ENCODE peak calls at places on chromosomes 5 and 9, in eight cellular contexts. I is tibial nerve, W is pancreas, S is DMS153, T is brain microvascular endothelial cell, G is K562, Z is type B pancreatic cell, F is kidney tubule cell. N is an unnamed sample.

GRCh38 chr5:173245319-173246134 is 10.5 kb upstream of the NKX2-5 start:
- DNase-seq in G (peak), S (no peak), Z (no peak), W (no peak), T (no peak), F (no peak), I (no peak), N (no peak)

GRCh38 chr9:13266172-13266571 is 13.3 kb downstream of the MPDZ start:
- DNase-seq in G (no peak), F (no peak), Z (no peak), W (no peak), S (no peak), T (peak), I (no peak), N (no peak)

GRCh38 chr9:17322882-17323864 is 188.3 kb downstream of the CNTLN start:
- DNase-seq in Z (no peak), W (no peak), T (no peak), S (no peak), F (no peak), I (no peak), G (no peak), N (no peak)

GRCh38 chr5:159310492-159310891 is 19.8 kb downstream of the IL12B start:
- DNase-seq in F (peak), W (no peak), S (no peak), T (peak), Z (no peak), G (peak), I (no peak), N (peak)

GRCh38 chr5:125154321-125154811 is 407.9 kb upstream of the ZNF608 start:
- DNase-seq in S (no peak), G (no peak), F (no peak), T (no peak), Z (no peak), I (no peak), W (no peak), N (no peak)

GRCh38 chr9:33227741-33228140 is 12.2 kb upstream of the SPINK4 start:
- DNase-seq in F (no peak), Z (no peak), T (no peak), W (no peak), I (no peak), G (no peak), S (no peak), N (no peak)

GRCh38 chr9:136944094-136944518 is 432 bp downstream of the FBXW5 start:
- DNase-seq in F (no peak), W (peak), S (no peak), Z (no peak), G (no peak), T (no peak), I (peak), N (peak)

GRCh38 chr5:140966293-140967225 is at the start of gene PCDHAC2:
- DNase-seq in T (no peak), F (peak), Z (no peak), I (no peak), G (no peak), W (peak), S (peak), N (peak)

GRCh38 chr9:126661521-126662251 is 48.0 kb downstream of the LMX1B start:
- DNase-seq in Z (no peak), I (no peak), F (peak), G (no peak), S (no peak), T (no peak), W (peak), N (no peak)

GRCh38 chr5:10902145-10902544 is 141.1 kb upstream of the DAP start:
- DNase-seq in Z (no peak), S (no peak), I (no peak), G (no peak), W (no peak), T (peak), F (peak), N (no peak)

GRCh38 chr9:7154003-7154619 is 396.3 kb downstream of the KDM4C start:
- DNase-seq in G (peak), I (no peak), T (no peak), W (no peak), F (no peak), Z (no peak), S (no peak), N (no peak)

GRCh38 chr9:137310190-137311052 is 8.3 kb upstream of the NRARP start:
- DNase-seq in I (no peak), T (no peak), F (no peak), Z (no peak), G (no peak), W (peak), S (peak), N (no peak)

GRCh38 chr5:124948754-124949275 is 202.4 kb upstream of the ZNF608 start:
- DNase-seq in I (no peak), Z (no peak), S (no peak), F (no peak), G (no peak), T (no peak), W (no peak), N (no peak)

GRCh38 chr5:103499236-103499635 is 63.4 kb downstream of the NUDT12 start:
- DNase-seq in T (no peak), W (no peak), G (no peak), I (no peak), S (no peak), Z (no peak), F (no peak), N (no peak)

GRCh38 chr9:87792831-87793288 is 66.9 kb downstream of the CTSL start:
- DNase-seq in S (no peak), W (no peak), F (peak), G (peak), Z (no peak), T (peak), I (peak), N (peak)

GRCh38 chr5:57486206-57486605 is 3.6 kb upstream of the ACTBL2 start:
- DNase-seq in Z (no peak), W (no peak), S (no peak), I (no peak), G (no peak), F (no peak), T (no peak), N (no peak)

GRCh38 chr5:133806847-133807246 is 161.6 kb downstream of the C5orf15 start:
- DNase-seq in W (no peak), T (no peak), F (no peak), I (no peak), S (peak), Z (no peak), G (no peak), N (no peak)

GRCh38 chr5:10145922-10146321 is 103.8 kb downstream of the ATPSCKMT start:
- DNase-seq in Z (no peak), S (peak), T (peak), F (peak), I (no peak), G (peak), W (no peak), N (no peak)

GRCh38 chr5:93579561-93580386 is 1.2 kb downstream of the NR2F1-AS1 start:
- DNase-seq in I (no peak), S (no peak), Z (peak), F (peak), G (no peak), W (peak), T (no peak), N (no peak)

GRCh38 chr5:168227973-168228615 is 63.4 kb upstream of the WWC1 start:
- DNase-seq in Z (no peak), T (no peak), I (no peak), S (no peak), F (no peak), W (no peak), G (no peak), N (no peak)

GRCh38 chr5:115262066-115262404 is 642 bp downstream of the PGGT1B start:
- DNase-seq in S (no peak), F (peak), Z (no peak), I (no peak), G (peak), W (no peak), T (no peak), N (no peak)

GRCh38 chr9:36855443-36856315 is 178.4 kb downstream of the PAX5 start:
- DNase-seq in F (no peak), G (peak), T (no peak), S (no peak), Z (no peak), I (no peak), W (peak), N (no peak)

GRCh38 chr5:39373797-39374196 is 9.5 kb upstream of the C9 start:
- DNase-seq in S (no peak), G (no peak), W (no peak), Z (no peak), I (no peak), T (no peak), F (peak), N (no peak)

GRCh38 chr5:95084757-95085156 is 200.1 kb downstream of the MCTP1 start:
- DNase-seq in I (no peak), T (no peak), Z (no peak), W (no peak), G (no peak), S (no peak), F (no peak), N (no peak)

GRCh38 chr5:135700731-135701130 is 121.9 kb upstream of the CXCL14 start:
- DNase-seq in S (no peak), Z (no peak), I (no peak), T (no peak), W (no peak), F (no peak), G (no peak), N (no peak)

GRCh38 chr9:71812385-71812784 is 44.1 kb upstream of the CEMIP2 start:
- DNase-seq in F (no peak), I (no peak), S (no peak), W (no peak), Z (no peak), G (no peak), T (no peak), N (no peak)

GRCh38 chr5:96134886-96135285 is 173.2 kb upstream of the ELL2 start:
- DNase-seq in W (no peak), S (no peak), T (no peak), G (no peak), F (no peak), I (no peak), Z (no peak), N (no peak)

GRCh38 chr5:59917121-59917520 is 23.6 kb upstream of the PDE4D start:
- DNase-seq in I (no peak), W (no peak), T (no peak), S (no peak), F (peak), Z (no peak), G (no peak), N (no peak)

GRCh38 chr5:93598141-93598996 is 15.3 kb downstream of the NR2F1 start:
- DNase-seq in I (no peak), Z (no peak), F (no peak), W (peak), S (no peak), T (no peak), G (no peak), N (no peak)

GRCh38 chr9:131677445-131678180 is 62.3 kb downstream of the RAPGEF1 start:
- DNase-seq in G (no peak), F (peak), W (no peak), I (no peak), S (no peak), Z (no peak), T (peak), N (no peak)

GRCh38 chr9:6667633-6668280 is 22.2 kb upstream of the GLDC start:
- DNase-seq in T (peak), I (no peak), F (peak), Z (no peak), W (no peak), S (peak), G (peak), N (no peak)

GRCh38 chr9:22241611-22242010 is 205.0 kb upstream of the DMRTA1 start:
- DNase-seq in F (no peak), S (no peak), T (no peak), W (no peak), G (no peak), I (no peak), Z (no peak), N (no peak)

GRCh38 chr9:119360237-119360636 is 9.0 kb downstream of the BRINP1 start:
- DNase-seq in I (no peak), W (no peak), S (no peak), Z (no peak), T (no peak), F (no peak), G (no peak), N (no peak)

GRCh38 chr9:128254855-128255759 is 20.7 kb downstream of the GOLGA2 start:
- DNase-seq in I (no peak), S (no peak), Z (no peak), F (peak), W (peak), T (peak), G (peak), N (peak)

GRCh38 chr5:174364676-174365075 is 319.2 kb downstream of the NSG2 start:
- DNase-seq in W (no peak), Z (no peak), S (no peak), F (no peak), I (no peak), G (no peak), T (no peak), N (no peak)

GRCh38 chr9:89524888-89525385 is 27.0 kb upstream of the SEMA4D start:
- DNase-seq in F (no peak), G (no peak), W (no peak), S (no peak), Z (no peak), T (no peak), I (no peak), N (peak)

N was measured in stomach.